ENCODE peak calls at places on chromosomes 5 and 9, in eight cellular contexts. N is CD8-positive, alpha-beta T cell; Z is endodermal cell; A is body of pancreas; G is GM23338; O is tibial artery; L is ascending aorta; Q is brain microvascular endothelial cell. T is an unnamed sample.

GRCh38 chr9:125659201-125659840 is 47.7 kb downstream of the MAPKAP1 start:
- DNase-seq in N (no peak), Z (no peak), A (no peak), G (no peak), O (no peak), L (no peak), Q (no peak), T (no peak)

GRCh38 chr9:91486699-91487497 is 63.3 kb upstream of the NFIL3 start:
- DNase-seq in N (no peak), Z (no peak), A (no peak), G (no peak), O (no peak), L (no peak), Q (peak), T (no peak)

GRCh38 chr5:123964916-123965315 is 452.9 kb downstream of the CSNK1G3 start:
- DNase-seq in N (no peak), Z (no peak), A (no peak), G (no peak), O (no peak), L (no peak), Q (no peak), T (no peak)

GRCh38 chr9:89400398-89401116 is 82.3 kb downstream of the SECISBP2 start:
- DNase-seq in N (no peak), Z (no peak), A (peak), G (no peak), O (no peak), L (no peak), Q (no peak), T (no peak)

GRCh38 chr5:159179556-159180305 is 29.6 kb downstream of the RNF145 start:
- DNase-seq in N (no peak), Z (no peak), A (no peak), G (no peak), O (no peak), L (no peak), Q (no peak), T (no peak)

GRCh38 chr9:96391021-96391765 is 7.7 kb upstream of the SLC35D2 start:
- DNase-seq in N (no peak), Z (no peak), A (peak), G (no peak), O (no peak), L (no peak), Q (no peak), T (no peak)

GRCh38 chr5:124599048-124599973 is 147.1 kb downstream of the ZNF608 start:
- DNase-seq in N (no peak), Z (no peak), A (peak), G (no peak), O (no peak), L (no peak), Q (peak), T (no peak)

GRCh38 chr9:137466041-137466799 is 7.1 kb upstream of the NSMF start:
- DNase-seq in N (no peak), Z (no peak), A (no peak), G (no peak), O (peak), L (no peak), Q (no peak), T (no peak)

GRCh38 chr9:127509955-127510299 is 58.6 kb downstream of the LRSAM1 start:
- DNase-seq in N (no peak), Z (no peak), A (no peak), G (no peak), O (peak), L (no peak), Q (no peak), T (no peak)

GRCh38 chr9:91812191-91812590 is 137.8 kb downstream of the ROR2 start:
- DNase-seq in N (no peak), Z (no peak), A (no peak), G (no peak), O (no peak), L (no peak), Q (no peak), T (no peak)

GRCh38 chr5:87147441-87147840 is 120.2 kb upstream of the RASA1 start:
- DNase-seq in N (no peak), Z (no peak), A (no peak), G (no peak), O (no peak), L (no peak), Q (peak), T (no peak)

GRCh38 chr5:175572922-175573321 is 84.9 kb upstream of the HRH2 start:
- DNase-seq in N (no peak), Z (peak), A (no peak), G (no peak), O (no peak), L (peak), Q (peak), T (no peak)

GRCh38 chr5:95392593-95393182 is 1.5 kb downstream of the FAM81B start:
- DNase-seq in N (no peak), Z (no peak), A (peak), G (peak), O (no peak), L (no peak), Q (no peak), T (no peak)

GRCh38 chr5:146447734-146448380 is 724 bp downstream of the TCERG1 start:
- DNase-seq in N (peak), Z (no peak), A (peak), G (peak), O (no peak), L (no peak), Q (peak), T (no peak)

GRCh38 chr5:139050432-139050831 is 147.7 kb downstream of the SIL1 start:
- DNase-seq in N (no peak), Z (no peak), A (no peak), G (no peak), O (no peak), L (no peak), Q (no peak), T (no peak)

GRCh38 chr5:131496400-131496713 is 138.7 kb downstream of the RAPGEF6 start:
- DNase-seq in N (no peak), Z (no peak), A (no peak), G (no peak), O (no peak), L (no peak), Q (no peak), T (no peak)

GRCh38 chr5:1527533-1528205 is 3.9 kb upstream of the LPCAT1 start:
- DNase-seq in N (no peak), Z (peak), A (peak), G (no peak), O (no peak), L (peak), Q (no peak), T (no peak)

GRCh38 chr9:2243666-2244555 is 228.8 kb downstream of the SMARCA2 start:
- DNase-seq in N (no peak), Z (no peak), A (no peak), G (no peak), O (no peak), L (no peak), Q (no peak), T (no peak)

GRCh38 chr5:106530150-106530549 is 1140.6 kb downstream of the EFNA5 start:
- DNase-seq in N (no peak), Z (no peak), A (no peak), G (no peak), O (no peak), L (no peak), Q (no peak), T (no peak)

GRCh38 chr9:1721219-1721618 is 293.9 kb upstream of the SMARCA2 start:
- DNase-seq in N (no peak), Z (no peak), A (no peak), G (no peak), O (no peak), L (no peak), Q (no peak), T (no peak)

DNA sequence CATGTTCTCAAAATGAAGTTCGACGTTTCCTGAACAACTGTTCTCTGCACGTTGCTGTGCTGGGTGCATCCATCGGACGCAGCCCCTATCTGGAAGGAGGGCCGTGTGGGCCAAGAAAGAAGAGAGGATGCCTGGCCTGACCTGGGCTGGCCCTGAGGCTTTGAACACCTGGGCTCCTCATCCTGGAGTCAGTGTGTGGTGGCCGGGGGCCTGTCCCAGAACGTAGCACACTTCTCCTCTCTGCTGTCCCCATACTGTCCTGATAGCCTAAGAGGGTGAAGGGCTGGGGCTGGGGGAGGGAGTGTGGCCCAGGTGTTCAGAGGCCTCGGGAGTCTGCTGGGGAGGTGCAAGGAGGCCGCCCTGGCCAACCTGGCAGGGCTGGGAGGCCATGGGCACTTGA is 21.5 kb downstream of the COL5A1 start:
- DNase-seq in N (no peak), Z (no peak), A (no peak), G (no peak), O (peak), L (no peak), Q (no peak), T (no peak)
- H3K27ac ChIP-seq in N (no peak), Z (no peak), A (no peak), G (no peak), O (peak), L (peak), Q (peak), T (no peak)

DNA sequence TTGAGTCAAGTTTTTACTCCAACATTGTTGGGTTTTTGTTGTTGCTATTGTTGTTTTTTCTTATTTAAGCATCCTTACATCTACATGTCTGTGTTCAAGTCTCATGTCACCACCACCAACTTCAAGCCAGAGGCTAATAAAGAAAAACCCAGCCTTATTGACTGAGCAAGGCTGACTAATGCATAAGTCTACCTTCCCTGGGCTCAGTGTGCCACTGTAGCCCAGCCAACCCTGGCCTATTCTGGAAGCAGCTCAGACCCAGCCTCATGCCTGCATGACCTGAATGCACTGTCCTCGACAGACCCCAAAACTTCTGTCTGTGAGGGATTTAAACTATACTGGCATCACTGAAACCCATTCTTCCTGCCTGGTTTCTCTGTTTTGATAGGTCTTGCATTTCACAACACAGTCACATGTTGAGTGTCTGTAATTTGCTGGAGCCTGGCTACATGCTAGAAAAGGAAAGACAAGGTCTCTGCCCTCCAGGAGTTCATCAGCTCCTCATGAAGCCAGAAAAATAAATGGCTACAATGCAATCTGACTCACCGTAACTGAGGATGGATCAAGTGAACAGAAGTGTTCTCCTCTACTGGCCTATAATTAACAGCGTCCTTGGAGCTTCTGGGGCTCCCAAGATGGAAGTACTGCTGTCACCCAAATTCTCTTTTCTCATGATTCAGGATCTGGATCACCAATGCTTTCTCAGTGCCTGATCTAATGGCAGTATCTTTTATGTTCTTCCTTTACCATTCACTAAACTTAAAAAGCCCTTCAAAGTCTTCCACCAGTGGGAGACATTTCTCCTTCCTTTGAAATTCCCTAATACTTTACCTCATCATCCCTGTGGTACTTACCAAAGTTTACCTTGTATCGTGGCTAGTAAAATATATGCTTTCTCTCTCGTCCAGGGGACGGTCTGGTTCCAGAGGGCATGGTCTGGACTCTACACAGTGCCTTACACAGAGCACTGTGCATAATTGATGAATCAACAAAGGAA is 103.9 kb upstream of the IFNE start:
- DNase-seq in N (no peak), Z (no peak), A (no peak), G (no peak), O (no peak), L (no peak), Q (no peak), T (no peak)
- TF ChIP-seq CTCF in N (no peak), Z (peak), A (no peak), G (peak), O (no peak), L (no peak), Q (peak), T (no peak)

GRCh38 chr5:150077996-150078801 is 8.2 kb downstream of the CSF1R start:
- DNase-seq in N (no peak), Z (peak), A (no peak), G (no peak), O (no peak), L (peak), Q (no peak), T (no peak)

GRCh38 chr5:150077060-150077459 is 9.3 kb downstream of the CSF1R start:
- DNase-seq in N (no peak), Z (peak), A (no peak), G (no peak), O (no peak), L (no peak), Q (no peak), T (no peak)

GRCh38 chr5:150080696-150081435 is 5.5 kb downstream of the CSF1R start:
- DNase-seq in N (no peak), Z (peak), A (no peak), G (no peak), O (no peak), L (peak), Q (no peak), T (no peak)

GRCh38 chr5:150079655-150080461 is 6.5 kb downstream of the CSF1R start:
- DNase-seq in N (no peak), Z (peak), A (no peak), G (no peak), O (no peak), L (peak), Q (no peak), T (no peak)

GRCh38 chr5:150078802-150079654 is 7.3 kb downstream of the CSF1R start:
- DNase-seq in N (no peak), Z (peak), A (no peak), G (no peak), O (no peak), L (peak), Q (no peak), T (no peak)
- H3K27ac ChIP-seq in N (no peak), Z (no peak), A (no peak), G (no peak), O (no peak), L (no peak), Q (no peak), T (no peak)

GRCh38 chr9:10026585-10026984 is 586.2 kb downstream of the PTPRD start:
- DNase-seq in N (no peak), Z (no peak), A (no peak), G (no peak), O (no peak), L (no peak), Q (no peak), T (no peak)
- TF ChIP-seq CTCF in N (no peak), Z (peak), A (no peak), G (peak), O (no peak), L (no peak), Q (no peak), T (no peak)

DNA sequence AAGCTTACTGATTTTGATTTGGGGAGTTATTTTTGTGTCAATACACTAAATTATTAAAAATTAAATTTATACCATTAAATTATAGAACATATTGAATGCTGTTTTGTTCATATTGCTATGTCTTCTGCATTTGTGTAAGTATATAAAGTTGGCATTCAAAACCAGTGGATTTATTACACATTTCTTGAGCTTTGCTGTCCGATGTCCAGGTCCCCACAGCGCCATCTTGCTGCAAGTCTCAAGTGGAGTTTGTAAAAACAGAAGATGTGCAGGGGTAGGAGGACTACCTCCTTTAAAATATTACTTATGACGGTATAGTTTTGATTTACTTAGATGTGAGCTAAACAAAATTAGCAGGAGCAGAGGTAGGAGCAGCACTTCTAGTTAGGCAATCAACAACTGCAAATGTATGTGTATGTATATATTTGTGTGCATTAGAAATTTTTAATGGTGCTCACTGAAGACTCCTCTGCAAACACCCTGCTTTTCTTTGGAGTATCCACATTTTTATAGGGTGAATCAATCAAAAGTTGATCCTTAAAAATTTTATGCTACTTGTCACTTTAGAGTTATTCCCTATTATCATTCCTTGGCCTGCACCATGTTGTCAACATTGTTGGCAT is 37.4 kb downstream of the CPEB4 start:
- DNase-seq in N (peak), Z (no peak), A (peak), G (peak), O (no peak), L (no peak), Q (peak), T (peak)
- H3K27ac ChIP-seq in N (no peak), Z (no peak), A (peak), G (peak), O (peak), L (peak), Q (no peak), T (peak)

GRCh38 chr9:105473221-105473620 is 25.4 kb downstream of the FSD1L start:
- DNase-seq in N (no peak), Z (no peak), A (no peak), G (no peak), O (no peak), L (no peak), Q (no peak), T (no peak)

GRCh38 chr9:105479846-105480245 is 32.0 kb downstream of the FSD1L start:
- DNase-seq in N (no peak), Z (no peak), A (no peak), G (no peak), O (no peak), L (no peak), Q (no peak), T (no peak)

GRCh38 chr9:105475302-105475701 is 27.5 kb downstream of the FSD1L start:
- DNase-seq in N (no peak), Z (no peak), A (no peak), G (peak), O (no peak), L (no peak), Q (peak), T (no peak)
- TF ChIP-seq CTCF in N (no peak), Z (peak), A (peak), G (peak), O (no peak), L (peak), Q (peak), T (peak)

GRCh38 chr9:133891741-133892140 is 100.4 kb downstream of the VAV2 start:
- DNase-seq in N (no peak), Z (no peak), A (no peak), G (no peak), O (no peak), L (no peak), Q (no peak), T (no peak)
- H3K27ac ChIP-seq in N (no peak), Z (no peak), A (peak), G (no peak), O (no peak), L (no peak), Q (no peak), T (no peak)

GRCh38 chr9:35660966-35661413 is 2.9 kb downstream of the CCDC107 start:
- DNase-seq in N (no peak), Z (no peak), A (peak), G (peak), O (peak), L (no peak), Q (peak), T (no peak)
- TF ChIP-seq CTCF in N (no peak), Z (peak), A (peak), G (peak), O (no peak), L (peak), Q (peak), T (peak)